ENCODE peak calls at places on chromosomes 12 and 14, in ten cellular contexts. One of them, this sample, is unnamed.

GRCh38 chr14:73752297-73752992 is 38.3 kb upstream of the PNMA1 start:
- DNase-seq in PC-3: peak; percentile 64
- DNase-seq in endothelial cell: no peak
- DNase-seq in cardiac muscle cell: no peak
- DNase-seq in B cell: no peak
- DNase-seq in suprapubic skin: no peak
- DNase-seq in uterus: peak; percentile 72
- DNase-seq in neural crest cell: no peak
- DNase-seq in H1: no peak
- DNase-seq in GM06990: no peak
- DNase-seq in this sample: peak; percentile 48

GRCh38 chr14:103549361-103550311 is 12.8 kb downstream of the BAG5 start:
- DNase-seq in cardiac muscle cell: no peak
- DNase-seq in B cell: peak; percentile 35
- DNase-seq in PC-3: no peak
- DNase-seq in GM06990: peak; percentile 6
- DNase-seq in neural crest cell: no peak
- DNase-seq in uterus: peak; percentile 30
- DNase-seq in H1: no peak
- DNase-seq in suprapubic skin: peak; percentile 68
- DNase-seq in endothelial cell: no peak
- DNase-seq in this sample: no peak

GRCh38 chr12:25960926-25961325 is 2.4 kb downstream of the RASSF8 start:
- DNase-seq in endothelial cell: no peak
- DNase-seq in uterus: no peak
- DNase-seq in suprapubic skin: no peak
- DNase-seq in H1: no peak
- DNase-seq in neural crest cell: no peak
- DNase-seq in GM06990: no peak
- DNase-seq in B cell: no peak
- DNase-seq in cardiac muscle cell: no peak
- DNase-seq in PC-3: no peak
- DNase-seq in this sample: no peak

GRCh38 chr14:76413962-76414665 is 38.2 kb downstream of the ESRRB start:
- DNase-seq in cardiac muscle cell: no peak
- DNase-seq in neural crest cell: no peak
- DNase-seq in uterus: no peak
- DNase-seq in GM06990: no peak
- DNase-seq in H1: no peak
- DNase-seq in endothelial cell: no peak
- DNase-seq in PC-3: no peak
- DNase-seq in B cell: no peak
- DNase-seq in suprapubic skin: no peak
- DNase-seq in this sample: no peak

GRCh38 chr12:25701290-25701689 is 148.2 kb upstream of the LMNTD1 start:
- DNase-seq in uterus: no peak
- DNase-seq in endothelial cell: no peak
- DNase-seq in neural crest cell: no peak
- DNase-seq in GM06990: no peak
- DNase-seq in cardiac muscle cell: no peak
- DNase-seq in B cell: no peak
- DNase-seq in H1: no peak
- DNase-seq in suprapubic skin: no peak
- DNase-seq in PC-3: peak; percentile 80
- DNase-seq in this sample: no peak

GRCh38 chr12:111430418-111431353 is 25.0 kb downstream of the SH2B3 start:
- DNase-seq in H1: no peak
- DNase-seq in uterus: no peak
- DNase-seq in suprapubic skin: no peak
- DNase-seq in PC-3: no peak
- DNase-seq in B cell: peak; percentile 83
- DNase-seq in neural crest cell: no peak
- DNase-seq in endothelial cell: no peak
- DNase-seq in GM06990: peak; percentile 82
- DNase-seq in cardiac muscle cell: no peak
- DNase-seq in this sample: no peak

GRCh38 chr12:123250471-123251383 is 17.5 kb downstream of the MTRFR start:
- DNase-seq in suprapubic skin: no peak
- DNase-seq in GM06990: no peak
- DNase-seq in cardiac muscle cell: no peak
- DNase-seq in PC-3: peak; percentile 89
- DNase-seq in uterus: peak; percentile 52
- DNase-seq in neural crest cell: no peak
- DNase-seq in H1: no peak
- DNase-seq in endothelial cell: no peak
- DNase-seq in B cell: no peak
- DNase-seq in this sample: peak; percentile 92

GRCh38 chr12:120692524-120693033 is 5.6 kb downstream of the MLEC start:
- DNase-seq in uterus: no peak
- DNase-seq in GM06990: no peak
- DNase-seq in cardiac muscle cell: no peak
- DNase-seq in endothelial cell: no peak
- DNase-seq in PC-3: no peak
- DNase-seq in H1: no peak
- DNase-seq in neural crest cell: no peak
- DNase-seq in B cell: no peak
- DNase-seq in suprapubic skin: no peak
- DNase-seq in this sample: no peak

GRCh38 chr12:62653740-62654139 is 187.1 kb downstream of the MON2 start:
- DNase-seq in B cell: no peak
- DNase-seq in PC-3: no peak
- DNase-seq in endothelial cell: no peak
- DNase-seq in H1: peak; percentile 86
- DNase-seq in GM06990: no peak
- DNase-seq in cardiac muscle cell: no peak
- DNase-seq in uterus: no peak
- DNase-seq in neural crest cell: no peak
- DNase-seq in suprapubic skin: no peak
- DNase-seq in this sample: no peak

GRCh38 chr12:96441811-96442210 is 41.6 kb upstream of the CDK17 start:
- DNase-seq in endothelial cell: no peak
- DNase-seq in GM06990: no peak
- DNase-seq in H1: no peak
- DNase-seq in neural crest cell: no peak
- DNase-seq in uterus: no peak
- DNase-seq in PC-3: no peak
- DNase-seq in B cell: no peak
- DNase-seq in cardiac muscle cell: no peak
- DNase-seq in suprapubic skin: no peak
- DNase-seq in this sample: no peak

GRCh38 chr14:29242755-29243340 is 476.3 kb downstream of the FOXG1 start:
- DNase-seq in uterus: no peak
- DNase-seq in H1: no peak
- DNase-seq in neural crest cell: no peak
- DNase-seq in B cell: no peak
- DNase-seq in suprapubic skin: no peak
- DNase-seq in PC-3: peak; percentile 23
- DNase-seq in endothelial cell: no peak
- DNase-seq in cardiac muscle cell: no peak
- DNase-seq in GM06990: no peak
- DNase-seq in this sample: no peak

DNA sequence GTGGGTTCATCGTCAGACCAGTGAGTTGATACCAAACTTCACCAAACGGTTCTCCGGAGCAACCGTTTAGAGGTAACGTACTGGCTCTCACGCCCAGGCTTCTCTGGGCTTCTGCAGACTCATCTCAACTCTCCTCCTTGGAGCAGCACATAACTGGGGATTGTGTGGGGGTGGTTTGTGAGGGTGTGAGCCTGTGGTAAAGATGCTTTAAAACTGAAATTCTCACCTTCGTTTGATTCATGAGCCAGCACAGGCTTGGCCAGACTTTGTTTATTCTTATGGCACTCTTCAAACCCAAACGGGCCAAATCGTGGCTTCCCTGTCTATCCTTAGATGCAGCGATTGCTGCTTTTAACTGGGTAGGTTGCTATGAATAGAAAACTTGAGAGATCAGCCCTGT is 121.3 kb downstream of the SAMD4A start:
- DNase-seq in uterus: no peak
- DNase-seq in neural crest cell: no peak
- DNase-seq in B cell: no peak
- DNase-seq in H1: no peak
- DNase-seq in suprapubic skin: no peak
- DNase-seq in endothelial cell: no peak
- DNase-seq in PC-3: no peak
- DNase-seq in cardiac muscle cell: no peak
- DNase-seq in GM06990: no peak
- DNase-seq in this sample: no peak
- TF ChIP-seq CTCF in uterus: no peak
- TF ChIP-seq CTCF in neural crest cell: no peak
- TF ChIP-seq CTCF in B cell: no peak
- TF ChIP-seq CTCF in H1: no peak
- TF ChIP-seq CTCF in suprapubic skin: no peak
- TF ChIP-seq CTCF in endothelial cell: no peak
- TF ChIP-seq CTCF in PC-3: no peak
- TF ChIP-seq CTCF in cardiac muscle cell: no peak
- TF ChIP-seq CTCF in GM06990: no peak
- TF ChIP-seq CTCF in this sample: no peak

DNA sequence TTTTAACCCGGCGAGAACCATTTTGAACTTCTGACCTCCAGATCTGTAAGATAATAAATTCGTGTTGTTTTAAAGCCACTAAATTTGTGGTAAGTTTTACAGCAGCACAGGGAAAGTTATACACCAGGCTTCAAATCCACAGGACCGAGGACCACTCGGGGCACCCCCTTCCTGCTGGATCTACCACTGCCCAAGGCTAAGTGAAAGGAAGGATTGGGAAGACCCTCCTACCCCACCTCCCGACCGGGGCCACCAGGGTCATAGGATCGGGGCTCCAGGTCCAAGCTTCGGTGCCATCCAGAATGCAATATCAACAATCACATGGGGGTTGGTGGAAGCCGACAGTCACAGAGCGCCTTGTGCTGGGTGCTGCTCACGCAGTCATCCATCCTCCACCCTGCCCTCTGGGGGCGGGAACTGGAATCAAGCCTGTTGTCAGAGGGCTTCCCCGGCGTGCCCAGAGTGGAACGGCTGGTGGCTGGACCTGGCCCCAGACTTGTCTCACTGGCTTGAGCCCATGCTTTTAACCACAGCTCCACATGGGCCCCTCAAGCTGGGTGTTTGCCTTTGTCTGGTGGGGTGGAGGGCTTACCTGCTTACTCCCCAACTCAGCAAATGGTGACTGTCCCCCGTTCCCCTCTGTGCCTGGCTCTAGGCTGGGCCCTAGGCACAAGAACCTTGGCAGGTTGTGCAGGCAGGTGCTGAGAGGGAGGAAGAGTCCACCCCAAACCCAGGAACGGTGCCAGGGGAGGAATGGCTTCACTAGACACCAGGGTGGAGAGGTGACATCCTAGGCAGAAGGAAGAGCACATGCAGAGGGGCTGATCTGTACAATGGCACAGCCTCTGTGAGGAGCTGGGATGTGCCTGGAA is 180.3 kb upstream of the RTL1 start:
- DNase-seq in neural crest cell: no peak
- DNase-seq in suprapubic skin: peak; percentile 46
- DNase-seq in endothelial cell: no peak
- DNase-seq in PC-3: peak; percentile 27
- DNase-seq in GM06990: no peak
- DNase-seq in uterus: no peak
- DNase-seq in cardiac muscle cell: no peak
- DNase-seq in B cell: no peak
- DNase-seq in H1: no peak
- DNase-seq in this sample: no peak
- TF ChIP-seq CTCF in neural crest cell: peak; percentile 42
- TF ChIP-seq CTCF in suprapubic skin: no peak
- TF ChIP-seq CTCF in endothelial cell: no peak
- TF ChIP-seq CTCF in PC-3: peak; percentile 38
- TF ChIP-seq CTCF in GM06990: no peak
- TF ChIP-seq CTCF in uterus: no peak
- TF ChIP-seq CTCF in cardiac muscle cell: peak; percentile 22
- TF ChIP-seq CTCF in B cell: no peak
- TF ChIP-seq CTCF in H1: peak; percentile 79
- TF ChIP-seq CTCF in this sample: no peak

DNA sequence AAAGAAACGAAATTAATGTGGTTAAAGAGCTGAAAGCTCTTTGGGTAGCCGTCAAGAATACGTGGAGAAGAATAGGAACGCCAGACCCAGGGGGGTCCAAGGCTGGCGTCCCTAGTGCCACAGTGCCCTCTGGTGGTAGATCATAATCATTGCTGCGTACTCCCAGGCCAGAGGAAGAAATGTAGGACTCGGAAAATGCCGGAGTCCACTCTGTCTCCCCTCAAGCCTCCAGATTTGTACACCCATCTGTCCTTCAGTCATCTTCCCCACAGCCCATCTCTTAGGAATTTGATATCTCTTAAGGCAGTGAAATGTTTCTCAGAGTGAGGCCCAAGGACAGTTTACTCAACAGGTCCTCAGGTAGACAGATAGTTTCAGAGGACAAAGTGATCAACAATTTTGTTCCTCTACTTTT is 25.4 kb upstream of the PLEKHG6 start:
- DNase-seq in uterus: peak; percentile 67
- DNase-seq in PC-3: peak; percentile 72
- DNase-seq in cardiac muscle cell: peak; percentile 81
- DNase-seq in endothelial cell: peak; percentile 78
- DNase-seq in H1: no peak
- DNase-seq in B cell: peak; percentile 86
- DNase-seq in neural crest cell: peak; percentile 81
- DNase-seq in suprapubic skin: peak; percentile 75
- DNase-seq in GM06990: no peak
- DNase-seq in this sample: peak; percentile 81
- TF ChIP-seq CTCF in uterus: peak; percentile 91
- TF ChIP-seq CTCF in PC-3: peak; percentile 85
- TF ChIP-seq CTCF in cardiac muscle cell: peak; percentile 86
- TF ChIP-seq CTCF in endothelial cell: peak; percentile 88
- TF ChIP-seq CTCF in H1: peak; percentile 91
- TF ChIP-seq CTCF in B cell: peak; percentile 97
- TF ChIP-seq CTCF in neural crest cell: peak; percentile 100
- TF ChIP-seq CTCF in suprapubic skin: peak; percentile 97
- TF ChIP-seq CTCF in GM06990: peak; percentile 90
- TF ChIP-seq CTCF in this sample: peak; percentile 84

DNA sequence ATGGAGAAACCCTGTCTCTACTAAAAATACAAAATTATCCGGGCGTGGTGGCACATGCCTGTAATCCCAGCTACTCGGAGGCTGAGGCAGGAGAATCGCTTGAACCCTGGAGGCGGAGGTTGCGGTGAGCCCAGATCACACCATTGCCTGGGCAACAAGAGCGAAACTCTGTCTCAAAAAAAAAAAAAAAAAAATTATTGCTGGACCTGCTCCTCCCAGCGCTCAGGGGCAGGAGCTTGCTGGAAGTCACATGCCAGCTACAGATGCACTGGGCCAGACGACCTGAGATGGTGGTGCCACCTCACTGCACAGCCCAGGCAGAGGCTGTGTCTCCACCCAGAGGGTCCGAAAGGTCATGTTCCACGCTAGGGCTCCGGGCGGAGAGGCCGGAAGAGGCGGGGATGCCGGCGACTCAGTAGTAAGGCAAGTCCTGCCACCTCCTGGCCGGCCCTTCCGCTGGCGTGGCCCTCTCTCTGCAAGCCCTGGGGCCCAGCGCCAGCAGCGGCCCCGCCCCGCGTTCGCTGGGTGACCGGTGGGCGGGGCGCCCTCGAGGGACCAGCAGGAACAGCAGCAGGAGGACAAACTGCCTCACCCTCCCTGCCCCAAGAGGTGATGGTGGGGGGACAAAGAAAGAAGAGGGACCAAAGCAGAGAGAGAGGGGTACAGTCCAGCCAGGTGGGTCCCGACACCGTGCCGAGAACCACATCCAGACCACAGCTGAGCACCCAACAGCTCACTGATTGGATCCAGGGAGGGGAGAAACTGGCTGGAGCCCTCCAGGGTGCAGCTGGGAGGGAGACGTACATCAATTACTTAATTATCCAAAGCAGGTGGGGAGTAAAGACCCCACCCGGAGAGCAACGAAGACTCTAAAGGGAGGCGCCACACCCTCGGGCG is 3.6 kb upstream of the RHOF start:
- DNase-seq in PC-3: peak; percentile 97
- DNase-seq in suprapubic skin: peak; percentile 93
- DNase-seq in cardiac muscle cell: peak; percentile 94
- DNase-seq in B cell: no peak
- DNase-seq in endothelial cell: peak; percentile 68
- DNase-seq in uterus: peak; percentile 91
- DNase-seq in GM06990: no peak
- DNase-seq in neural crest cell: peak; percentile 76
- DNase-seq in H1: peak; percentile 79
- DNase-seq in this sample: peak; percentile 98
- TF ChIP-seq CTCF in PC-3: peak; percentile 32
- TF ChIP-seq CTCF in suprapubic skin: no peak
- TF ChIP-seq CTCF in cardiac muscle cell: peak; percentile 37
- TF ChIP-seq CTCF in B cell: no peak
- TF ChIP-seq CTCF in endothelial cell: no peak
- TF ChIP-seq CTCF in uterus: peak; percentile 47
- TF ChIP-seq CTCF in GM06990: no peak
- TF ChIP-seq CTCF in neural crest cell: peak; percentile 45
- TF ChIP-seq CTCF in H1: peak; percentile 37
- TF ChIP-seq CTCF in this sample: no peak

This sample was measured in Calu3.